ENCODE peak calls at places on chromosomes 16 and 17, in nine cellular contexts. E, D, Y, L, Q, X, P, G and B are unnamed samples.

GRCh38 chr16:51116353-51116752 is 34.7 kb downstream of the SALL1 start:
- DNase-seq in Q (no peak), P (no peak), Y (no peak), D (no peak), G (no peak), X (no peak), E (no peak), L (no peak), B (no peak)

GRCh38 chr16:56203052-56203451 is 11.8 kb downstream of the GNAO1 start:
- DNase-seq in Y (no peak), G (no peak), L (no peak), E (no peak), D (no peak), Q (peak; percentile 18), X (peak; percentile 64), P (peak; percentile 26), B (peak; percentile 25)

GRCh38 chr17:18323507-18324139 is 8.5 kb downstream of the SMCR8 start:
- DNase-seq in P (no peak), Q (no peak), G (no peak), D (no peak), E (no peak), L (no peak), X (no peak), Y (no peak), B (no peak)

GRCh38 chr17:49646391-49647255 is 31.3 kb downstream of the SPOP start:
- DNase-seq in E (no peak), L (peak; percentile 78), X (peak; percentile 78), G (peak; percentile 80), Q (no peak), D (peak; percentile 59), P (peak; percentile 84), Y (peak; percentile 32), B (peak; percentile 27)

GRCh38 chr17:49687878-49688491 is 10.1 kb upstream of the SPOP start:
- DNase-seq in L (no peak), E (no peak), G (no peak), X (no peak), P (peak; percentile 11), D (peak; percentile 26), Y (no peak), Q (no peak), B (no peak)

GRCh38 chr17:78357177-78357586 is 2.7 kb downstream of the SOCS3 start:
- DNase-seq in P (peak; percentile 79), X (peak; percentile 75), G (peak; percentile 59), L (no peak), Q (peak; percentile 52), Y (peak; percentile 45), D (peak; percentile 85), E (no peak), B (no peak)

GRCh38 chr16:46845952-46846351 is 15.0 kb upstream of the C16orf87 start:
- DNase-seq in G (no peak), L (no peak), E (no peak), Y (no peak), D (no peak), Q (no peak), X (no peak), P (no peak), B (no peak)

GRCh38 chr16:75559002-75559401 is 3.0 kb upstream of the TMEM231 start:
- DNase-seq in P (no peak), E (no peak), X (no peak), L (no peak), G (no peak), Y (no peak), Q (no peak), D (no peak), B (no peak)

GRCh38 chr16:25501530-25502255 is 190.1 kb upstream of the HS3ST4 start:
- DNase-seq in Y (no peak), E (no peak), P (no peak), X (no peak), D (no peak), L (no peak), Q (no peak), G (no peak), B (no peak)

GRCh38 chr17:52410781-52411180 is 252.3 kb upstream of the CA10 start:
- DNase-seq in D (no peak), G (no peak), Y (no peak), Q (no peak), P (no peak), E (no peak), L (no peak), X (no peak), B (peak; percentile 13)

GRCh38 chr17:80529104-80529903 is 15.3 kb upstream of the RPTOR start:
- DNase-seq in X (peak; percentile 84), L (no peak), Q (no peak), Y (peak; percentile 19), G (no peak), E (no peak), D (no peak), P (no peak), B (no peak)

GRCh38 chr17:44541884-44542581 is 15.3 kb upstream of the FZD2 start:
- DNase-seq in L (no peak), X (no peak), Y (no peak), D (no peak), G (no peak), P (no peak), E (no peak), Q (no peak), B (no peak)

GRCh38 chr16:2472488-2472864 is 1.4 kb downstream of the NTN3 start:
- DNase-seq in P (no peak), X (no peak), L (no peak), G (no peak), Y (no peak), D (no peak), Q (no peak), E (no peak), B (no peak)
- H3K27me3 ChIP-seq in P (no peaks in the 10 kb centered on the region), X (peaks cover 3% of the 10 kb centered on the region), L (peaks cover 6% of the 10 kb centered on the region), G (no peaks in the 10 kb centered on the region), Y (peaks cover 4% of the 10 kb centered on the region), D (no peaks in the 10 kb centered on the region), Q (peaks cover 42% of the 10 kb centered on the region), E (peaks cover 20% of the 10 kb centered on the region), B (peaks cover 8% of the 10 kb centered on the region)

GRCh38 chr17:8955560-8955959 is 9.9 kb downstream of the PIK3R5 start:
- DNase-seq in G (no peak), E (no peak), P (no peak), L (no peak), Y (no peak), Q (no peak), X (no peak), D (no peak), B (no peak)

GRCh38 chr17:8954339-8954738 is 11.2 kb downstream of the PIK3R5 start:
- DNase-seq in L (no peak), G (no peak), P (no peak), D (no peak), Y (no peak), E (peak; percentile 39), Q (peak; percentile 56), X (peak; percentile 75), B (no peak)

GRCh38 chr17:8955021-8955420 is 10.5 kb downstream of the PIK3R5 start:
- DNase-seq in X (no peak), Y (no peak), P (peak; percentile 7), G (no peak), D (no peak), E (no peak), Q (no peak), L (no peak), B (no peak)

GRCh38 chr17:8957721-8958120 is 7.8 kb downstream of the PIK3R5 start:
- DNase-seq in L (no peak), Q (no peak), P (no peak), X (no peak), E (no peak), Y (no peak), G (no peak), D (no peak), B (no peak)

DNA sequence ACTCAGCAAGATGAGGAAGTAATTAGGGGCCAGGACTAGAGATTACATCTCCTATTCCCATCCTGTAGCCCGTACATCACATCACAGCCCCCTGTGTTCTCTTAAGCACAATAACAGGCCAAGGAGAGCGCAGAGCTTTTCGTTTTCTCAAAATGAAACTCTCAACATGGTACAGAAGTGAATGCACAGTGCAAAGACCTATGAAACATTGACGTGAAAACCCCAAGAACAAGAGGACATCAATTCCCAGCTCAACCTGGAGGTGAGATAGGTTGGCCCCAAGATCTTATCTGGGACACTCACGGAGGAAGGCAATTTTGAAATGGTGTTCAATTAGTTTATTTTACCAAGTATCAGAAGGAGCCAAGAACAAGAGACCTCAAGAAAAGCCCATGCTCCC is 9.0 kb downstream of the PIK3R5 start:
- DNase-seq in D (no peak), E (no peak), X (no peak), G (no peak), P (no peak), Y (no peak), L (no peak), Q (no peak), B (no peak)
- H3K4me1 ChIP-seq in D (no peaks in the 10 kb centered on the region), E (peaks cover 4% of the 10 kb centered on the region), X (no peaks in the 10 kb centered on the region), G (no peaks in the 10 kb centered on the region), P (no peaks in the 10 kb centered on the region), Y (no peaks in the 10 kb centered on the region), L (no peaks in the 10 kb centered on the region), Q (no peaks in the 10 kb centered on the region), B (no peaks in the 10 kb centered on the region)

GRCh38 chr17:70736375-70736957 is 567.1 kb downstream of the KCNJ2 start:
- DNase-seq in G (no peak), L (no peak), Q (no peak), Y (no peak), D (no peak), X (no peak), P (no peak), E (no peak), B (no peak)
- H3K27me3 ChIP-seq in G (no peaks in the 10 kb centered on the region), L (peaks cover 49% of the 10 kb centered on the region), Q (peaks cover 2% of the 10 kb centered on the region), Y (no peaks in the 10 kb centered on the region), D (no peaks in the 10 kb centered on the region), X (no peaks in the 10 kb centered on the region), P (no peaks in the 10 kb centered on the region), E (no peaks in the 10 kb centered on the region), B (peaks cover 5% of the 10 kb centered on the region)

GRCh38 chr17:66466421-66466820 is 164.0 kb downstream of the PRKCA start:
- DNase-seq in Y (no peak), Q (no peak), L (no peak), P (no peak), D (no peak), G (no peak), E (no peak), X (no peak), B (no peak)
- H3K4me1 ChIP-seq in Y (peaks cover 8% of the 10 kb centered on the region), Q (peaks cover 26% of the 10 kb centered on the region), L (peaks cover 54% of the 10 kb centered on the region), P (peaks cover 61% of the 10 kb centered on the region), D (peaks cover 47% of the 10 kb centered on the region), G (peaks cover 61% of the 10 kb centered on the region), E (peaks cover 78% of the 10 kb centered on the region), X (peaks cover 13% of the 10 kb centered on the region), B (peaks cover 32% of the 10 kb centered on the region)